ENCODE peak calls at places on chromosomes 13 and 19, in nine cellular contexts. L, Q, I, A, Z, E, Y, O and S are unnamed samples.
A peak's percentile ranks its signal among the peaks of the same experiment; 100 is the strongest.

GRCh38 chr19:27962260-27962659 is 1250.7 kb downstream of the UQCRFS1 start:
- DNase-seq in Z (no peak), O (no peak), Y (no peak), I (no peak), L (no peak), E (no peak), Q (no peak), A (peak; percentile 42), S (no peak)

GRCh38 chr13:77533875-77534788 is 1.4 kb upstream of the SCEL start:
- DNase-seq in E (no peak), L (no peak), Y (no peak), A (peak; percentile 5), Q (no peak), Z (no peak), O (no peak), I (no peak), S (no peak)

GRCh38 chr19:30666301-30666803 is 294.2 kb downstream of the ZNF536 start:
- DNase-seq in Z (no peak), E (peak; percentile 48), L (no peak), A (peak; percentile 36), Q (no peak), O (peak; percentile 26), Y (peak; percentile 70), I (peak; percentile 21), S (peak; percentile 31)

GRCh38 chr13:44306401-44307192 is 67.0 kb upstream of the SERP2 start:
- DNase-seq in E (no peak), O (no peak), L (peak; percentile 79), Z (peak; percentile 38), I (peak; percentile 97), A (peak; percentile 95), Q (no peak), Y (peak; percentile 7), S (no peak)

GRCh38 chr19:1206733-1207301 is 1.2 kb downstream of the STK11 start:
- DNase-seq in I (no peak), Y (no peak), L (no peak), O (no peak), E (peak; percentile 51), Q (no peak), Z (no peak), A (no peak), S (peak; percentile 25)

GRCh38 chr19:35703343-35703742 is 1.0 kb upstream of the ZBTB32 start:
- DNase-seq in I (no peak), Q (no peak), A (no peak), Z (no peak), E (no peak), Y (no peak), L (no peak), O (no peak), S (no peak)

GRCh38 chr13:65555973-65556372 is 1674.2 kb downstream of the PCDH9 start:
- DNase-seq in Q (no peak), L (peak; percentile 92), A (no peak), I (no peak), E (no peak), O (no peak), Y (peak; percentile 100), Z (no peak), S (no peak)

GRCh38 chr13:41547253-41548000 is 90.1 kb downstream of the RGCC start:
- DNase-seq in L (no peak), Y (no peak), I (no peak), A (peak; percentile 21), Q (no peak), E (no peak), Z (peak; percentile 71), O (no peak), S (no peak)

GRCh38 chr13:26965976-26966375 is 205.4 kb upstream of the GPR12 start:
- DNase-seq in I (no peak), Y (peak; percentile 63), A (peak; percentile 93), L (peak; percentile 68), E (no peak), Z (no peak), Q (no peak), O (no peak), S (no peak)

GRCh38 chr19:6668696-6669095 is 1.3 kb downstream of the TNFSF14 start:
- DNase-seq in Z (no peak), Y (no peak), Q (no peak), I (no peak), A (no peak), E (peak; percentile 69), L (no peak), O (no peak), S (no peak)

GRCh38 chr19:54137913-54138776 is 583 bp downstream of the CNOT3 start:
- DNase-seq in O (no peak), A (no peak), L (peak; percentile 18), Y (no peak), Z (no peak), E (peak; percentile 48), I (no peak), Q (peak; percentile 28), S (no peak)

GRCh38 chr13:83452292-83452950 is 429.9 kb downstream of the SLITRK1 start:
- DNase-seq in Y (no peak), A (no peak), I (no peak), O (no peak), Q (no peak), E (no peak), L (no peak), Z (no peak), S (no peak)

GRCh38 chr19:31781542-31781941 is 432.3 kb upstream of the TSHZ3 start:
- DNase-seq in O (no peak), I (no peak), Y (no peak), Q (no peak), E (no peak), Z (no peak), A (no peak), L (no peak), S (no peak)

GRCh38 chr19:31418055-31418454 is 68.8 kb upstream of the TSHZ3 start:
- DNase-seq in I (no peak), E (no peak), Z (no peak), O (no peak), Y (no peak), L (no peak), A (no peak), Q (no peak), S (no peak)

GRCh38 chr19:4844348-4845179 is 13.1 kb upstream of the TICAM1 start:
- DNase-seq in O (no peak), I (no peak), L (no peak), Z (no peak), Q (no peak), A (peak; percentile 84), E (no peak), Y (no peak), S (no peak)

GRCh38 chr19:17540174-17540573 is 15.3 kb upstream of the COLGALT1 start:
- DNase-seq in I (no peak), E (no peak), O (no peak), L (no peak), Z (no peak), Y (no peak), A (no peak), Q (no peak), S (no peak)

GRCh38 chr19:46890423-46891170 is 29.8 kb downstream of the ARHGAP35 start:
- DNase-seq in A (peak; percentile 53), Z (no peak), E (no peak), L (no peak), O (no peak), Y (no peak), Q (no peak), I (peak; percentile 94), S (no peak)

GRCh38 chr19:18603255-18603957 is 3.2 kb downstream of the CRLF1 start:
- DNase-seq in L (no peak), A (peak; percentile 33), Y (no peak), E (peak; percentile 32), Z (no peak), I (no peak), Q (no peak), O (no peak), S (no peak)

GRCh38 chr13:24220086-24220703 is 59.7 kb downstream of the SPATA13 start:
- DNase-seq in I (peak; percentile 78), Q (peak; percentile 11), L (peak; percentile 58), E (peak; percentile 61), Z (no peak), A (peak; percentile 92), Y (peak; percentile 55), O (peak; percentile 28), S (peak; percentile 50)

GRCh38 chr13:22793598-22794134 is 387.1 kb upstream of the SGCG start:
- DNase-seq in I (peak; percentile 52), A (no peak), E (no peak), Y (no peak), Q (no peak), L (no peak), O (no peak), Z (no peak), S (no peak)

GRCh38 chr13:79404985-79405384 is 1.1 kb downstream of the RBM26 start:
- DNase-seq in I (no peak), E (peak; percentile 63), L (peak; percentile 46), A (no peak), O (no peak), Z (no peak), Y (no peak), Q (no peak), S (no peak)

GRCh38 chr13:23748109-23748508 is 141.1 kb downstream of the MIPEP start:
- DNase-seq in Y (no peak), L (no peak), O (no peak), Z (no peak), E (no peak), Q (no peak), I (no peak), A (no peak), S (no peak)

GRCh38 chr13:100274942-100275506 is 186.1 kb downstream of the PCCA start:
- DNase-seq in I (peak; percentile 92), E (no peak), Y (no peak), A (no peak), L (no peak), Z (no peak), O (no peak), Q (no peak), S (no peak)

GRCh38 chr13:47250141-47250540 is 353.3 kb upstream of the HTR2A start:
- DNase-seq in O (no peak), I (peak; percentile 77), Z (no peak), L (no peak), Y (no peak), E (no peak), A (peak; percentile 85), Q (no peak), S (no peak)

GRCh38 chr19:1241417-1242095 is at the start of gene ATP5F1D:
- DNase-seq in E (peak; percentile 96), O (peak; percentile 83), A (peak; percentile 97), L (peak; percentile 94), Z (peak; percentile 84), Q (peak; percentile 82), Y (peak; percentile 90), I (peak; percentile 93), S (peak; percentile 95)

GRCh38 chr13:66506979-66507378 is 723.2 kb downstream of the PCDH9 start:
- DNase-seq in I (no peak), Z (no peak), A (no peak), O (no peak), E (no peak), Y (no peak), L (no peak), Q (no peak), S (no peak)

GRCh38 chr13:65090191-65090590 is 2139.9 kb downstream of the PCDH9 start:
- DNase-seq in E (no peak), L (no peak), I (no peak), O (no peak), Y (no peak), Z (no peak), A (no peak), Q (no peak), S (no peak)

GRCh38 chr19:20482721-20483120 is 82.9 kb downstream of the ZNF737 start:
- DNase-seq in Z (no peak), Y (no peak), O (peak; percentile 2), I (no peak), Q (peak; percentile 8), E (peak; percentile 25), L (no peak), A (no peak), S (peak; percentile 21)